ENCODE peak calls at places on chromosomes 12 and 14, in eight cellular contexts. P is BE2C; B is mesendoderm; W is CD4-positive, alpha-beta memory T cell; K is aorta; N is GM12878; U is breast epithelium; H is IMR-90. X is an unnamed sample. For H3K4me1 and H3K36me3, the result is how much of the 10 kb centered on the place peaks cover.

GRCh38 chr14:36723551-36723950 is 61.9 kb downstream of the PAX9 start:
- DNase-seq in N (no peak), B (peak), K (no peak), P (no peak), H (no peak), W (no peak), U (no peak), X (no peak)

GRCh38 chr12:122035292-122035691 is 13.6 kb downstream of the BCL7A start:
- DNase-seq in K (no peak), W (no peak), H (no peak), P (no peak), B (no peak), U (peak), N (no peak), X (no peak)

GRCh38 chr14:100804558-100805309 is 21.2 kb upstream of the MEG3 start:
- DNase-seq in B (no peak), H (no peak), W (no peak), P (no peak), U (no peak), K (no peak), N (no peak), X (no peak)

GRCh38 chr12:4717806-4718205 is 2.4 kb upstream of the GALNT8 start:
- DNase-seq in W (no peak), K (no peak), P (no peak), B (peak), H (no peak), N (no peak), U (no peak), X (no peak)

GRCh38 chr14:90111895-90112534 is 50.2 kb downstream of the KCNK13 start:
- DNase-seq in W (no peak), P (no peak), H (peak), K (no peak), U (no peak), B (no peak), N (no peak), X (no peak)

GRCh38 chr12:119578112-119578511 is 15.5 kb upstream of the TMEM233 start:
- DNase-seq in P (no peak), B (no peak), U (no peak), W (no peak), K (no peak), N (no peak), H (no peak), X (no peak)

GRCh38 chr12:112486361-112486760 is 67.6 kb downstream of the PTPN11 start:
- DNase-seq in H (no peak), P (no peak), U (no peak), N (no peak), W (no peak), K (no peak), B (no peak), X (no peak)

GRCh38 chr12:130795906-130796305 is 43.1 kb downstream of the STX2 start:
- DNase-seq in K (no peak), U (no peak), H (no peak), N (no peak), B (no peak), P (no peak), W (no peak), X (no peak)

GRCh38 chr14:101867854-101868253 is 96.5 kb upstream of the DYNC1H1 start:
- DNase-seq in U (no peak), N (no peak), W (no peak), H (no peak), K (no peak), B (no peak), P (no peak), X (no peak)

GRCh38 chr14:70888151-70888499 is 19.1 kb upstream of the PCNX1 start:
- DNase-seq in K (no peak), N (no peak), H (no peak), P (no peak), B (peak), U (no peak), W (no peak), X (no peak)

GRCh38 chr12:84508943-84509342 is 403.7 kb downstream of the SLC6A15 start:
- DNase-seq in U (no peak), H (no peak), K (no peak), B (no peak), P (no peak), N (no peak), W (no peak), X (no peak)

GRCh38 chr14:43877351-43877900 is 629.7 kb downstream of the FSCB start:
- DNase-seq in B (no peak), N (no peak), K (no peak), U (no peak), H (no peak), W (no peak), P (no peak), X (no peak)

GRCh38 chr12:98948566-98948965 is 303.5 kb downstream of the APAF1 start:
- DNase-seq in U (no peak), K (no peak), P (no peak), N (no peak), B (no peak), W (no peak), H (no peak), X (no peak)

GRCh38 chr12:62834406-62834805 is 100.5 kb downstream of the PPM1H start:
- DNase-seq in K (no peak), P (no peak), B (peak), U (no peak), N (no peak), W (no peak), H (no peak), X (no peak)

GRCh38 chr12:104805186-104805585 is 152.9 kb downstream of the SLC41A2 start:
- DNase-seq in N (no peak), P (no peak), W (no peak), K (no peak), H (peak), U (no peak), B (no peak), X (no peak)

GRCh38 chr14:32588448-32589320 is 259.6 kb downstream of the AKAP6 start:
- DNase-seq in H (peak), P (peak), B (peak), K (no peak), U (no peak), W (no peak), N (no peak), X (no peak)

GRCh38 chr12:13805038-13805437 is 176.4 kb downstream of the GRIN2B start:
- DNase-seq in P (no peak), U (no peak), B (no peak), H (no peak), N (no peak), W (no peak), K (no peak), X (no peak)

GRCh38 chr14:21734457-21735074 is 60.9 kb upstream of the OR4E1 start:
- DNase-seq in H (peak), P (peak), N (peak), W (peak), U (no peak), B (peak), K (no peak), X (peak)

GRCh38 chr12:110555509-110556406 is 27.4 kb downstream of the PPTC7 start:
- DNase-seq in B (no peak), K (no peak), N (no peak), U (no peak), P (no peak), H (peak), W (no peak), X (no peak)

GRCh38 chr12:120225852-120226640 is 25.1 kb upstream of the RPLP0 start:
- DNase-seq in H (no peak), U (no peak), K (no peak), N (no peak), W (no peak), P (no peak), B (no peak), X (no peak)

GRCh38 chr12:12349711-12350665 is at the start of gene MANSC1:
- DNase-seq in W (peak), H (peak), N (no peak), B (peak), K (peak), P (peak), U (peak), X (peak)

GRCh38 chr12:65867428-65867827 is 43.1 kb downstream of the HMGA2 start:
- DNase-seq in K (no peak), P (no peak), W (no peak), B (no peak), U (no peak), H (peak), N (no peak), X (no peak)

GRCh38 chr14:74417611-74418010 is 8.4 kb downstream of the SYNDIG1L start:
- DNase-seq in U (no peak), W (no peak), B (peak), H (no peak), N (no peak), P (no peak), K (no peak), X (no peak)

GRCh38 chr12:124603143-124603542 is 35.7 kb upstream of the NCOR2 start:
- DNase-seq in B (no peak), N (no peak), U (no peak), K (no peak), H (no peak), P (peak), W (no peak), X (no peak)

GRCh38 chr12:108532061-108532848 is 17.2 kb downstream of the FICD start:
- DNase-seq in P (no peak), U (no peak), N (no peak), B (no peak), H (no peak), W (no peak), K (no peak), X (no peak)

GRCh38 chr12:126937431-126937830 is 1329.5 kb upstream of the TMEM132C start:
- DNase-seq in K (no peak), B (no peak), H (no peak), U (no peak), P (no peak), N (no peak), W (no peak), X (no peak)

GRCh38 chr14:100994757-100995156 is 91.2 kb upstream of the RTL1 start:
- DNase-seq in H (peak), P (no peak), B (no peak), K (no peak), N (no peak), W (no peak), U (no peak), X (no peak)

GRCh38 chr12:50986961-50987737 is 34.8 kb downstream of the HIGD1C start:
- DNase-seq in B (peak), H (peak), K (no peak), P (peak), U (no peak), W (peak), N (no peak), X (peak)

GRCh38 chr12:19639781-19640180 is 200.5 kb downstream of the AEBP2 start:
- DNase-seq in U (no peak), W (no peak), K (no peak), N (no peak), H (no peak), P (no peak), B (no peak), X (no peak)

GRCh38 chr12:13539051-13539450 is 342.5 kb downstream of the EMP1 start:
- DNase-seq in N (no peak), U (no peak), B (peak), K (no peak), W (no peak), P (no peak), H (no peak), X (no peak)

GRCh38 chr12:17235996-17236395 is 630.0 kb upstream of the LMO3 start:
- DNase-seq in W (no peak), P (no peak), B (peak), U (no peak), N (no peak), H (no peak), K (no peak), X (no peak)

GRCh38 chr12:24728366-24728765 is 220.5 kb downstream of the BCAT1 start:
- DNase-seq in P (no peak), U (no peak), N (no peak), K (no peak), H (peak), W (no peak), B (peak), X (no peak)

GRCh38 chr12:113571713-113572112 is 100.0 kb upstream of the LHX5 start:
- DNase-seq in P (no peak), N (no peak), H (no peak), B (no peak), W (no peak), K (no peak), U (no peak), X (no peak)
- H3K4me1 ChIP-seq in P (under half), N (under half), H (under half), B (under half), W (under half), K (under half), U (under half), X (under half)

DNA sequence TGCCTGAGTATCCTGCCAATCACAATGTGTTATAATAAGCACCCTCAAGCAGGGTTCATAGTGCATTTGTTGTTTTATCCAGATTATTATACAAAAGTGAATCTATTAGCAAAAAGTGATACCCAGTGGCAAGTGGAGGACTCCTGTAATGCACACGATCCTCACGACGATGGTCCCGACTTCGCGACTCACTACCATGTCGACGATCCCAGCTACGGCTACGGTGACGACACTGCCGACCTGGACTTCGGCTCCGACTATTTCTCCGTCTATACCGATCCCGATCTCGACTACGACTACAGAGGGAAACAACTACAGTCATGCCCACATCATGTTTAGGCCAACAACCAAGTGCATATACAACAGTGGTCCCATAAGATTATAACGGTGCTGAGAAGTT is 12.9 kb downstream of the RBM23 start:
- DNase-seq in N (no peak), H (no peak), U (no peak), B (no peak), K (peak), P (no peak), W (no peak), X (no peak)
- H3K36me3 ChIP-seq in N (under half), H (half or more), U (under half), B (under half), K (under half), P (half or more), W (half or more), X (half or more)

DNA sequence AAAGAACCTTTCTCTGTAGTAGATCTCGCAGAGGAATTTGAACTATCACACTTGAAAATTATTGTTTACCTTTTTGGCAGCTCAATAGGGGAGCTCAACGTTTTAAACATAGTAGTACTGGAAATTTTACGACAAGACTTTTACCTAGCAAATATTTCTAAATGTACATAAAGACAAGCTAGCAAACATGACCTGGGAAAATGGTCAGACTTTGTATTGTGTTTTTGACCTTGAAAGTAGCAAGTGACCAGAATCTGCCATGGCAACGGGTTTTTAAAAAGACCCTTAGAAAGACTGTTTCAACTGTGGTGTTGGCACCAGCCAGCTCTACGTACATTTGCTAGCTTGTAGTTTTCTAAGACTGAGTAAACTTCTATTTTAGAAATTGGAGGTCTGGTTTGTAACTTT is 20.2 kb upstream of the A2M start:
- DNase-seq in K (no peak), H (no peak), U (no peak), B (no peak), P (no peak), N (no peak), W (no peak), X (no peak)
- H3K4me1 ChIP-seq in K (under half), H (under half), U (under half), B (under half), P (under half), N (under half), W (under half), X (under half)

GRCh38 chr12:109533487-109533740 is 39.9 kb downstream of the MMAB start:
- DNase-seq in H (no peak), U (no peak), P (no peak), W (no peak), N (no peak), B (no peak), K (no peak), X (no peak)
- H3K36me3 ChIP-seq in H (under half), U (under half), P (under half), W (under half), N (under half), B (under half), K (under half), X (under half)

X was measured in CD4-positive, CD25-positive, alpha-beta regulatory T cell.